ENCODE peak calls at places on chromosomes 11 and 22, in nine cellular contexts. U is GM06990; M is SK-N-SH; J is EL; L is epithelial cell of esophagus; D is activated effector memory CD4-positive, alpha-beta T cell treated with anti-CD3 and anti-CD28 coated beads, Interleukin-2, amount 50 U/mL, for 16 hours; R is cardiac muscle cell; K is CD4-positive, alpha-beta memory T cell; G is ELF-1. T is an unnamed sample.

GRCh38 chr11:568306-569259 is 7.7 kb upstream of the PHRF1 start:
- DNase-seq in J (peak), L (peak), G (peak), U (peak), D (peak), R (peak), M (peak), K (peak), T (peak)

GRCh38 chr22:21443057-21443734 is 24.0 kb upstream of the TMEM191C start:
- DNase-seq in U (no peak), D (peak), M (no peak), R (no peak), G (no peak), J (no peak), K (no peak), L (no peak), T (no peak)

GRCh38 chr11:73995731-73996130 is 13.1 kb upstream of the UCP2 start:
- DNase-seq in D (peak), G (no peak), R (no peak), J (no peak), L (no peak), M (no peak), K (peak), U (no peak), T (no peak)

GRCh38 chr11:82896183-82896582 is 4.0 kb downstream of the PRCP start:
- DNase-seq in J (no peak), G (no peak), L (no peak), K (no peak), U (no peak), R (no peak), M (no peak), D (no peak), T (no peak)

GRCh38 chr11:56841210-56841810 is 92.8 kb upstream of the OR9G4 start:
- DNase-seq in D (no peak), R (peak), K (no peak), U (peak), M (peak), L (peak), J (peak), G (peak), T (peak)

GRCh38 chr11:124839972-124840621 is 25.1 kb upstream of the ROBO3 start:
- DNase-seq in J (no peak), M (no peak), L (no peak), R (no peak), U (no peak), G (peak), K (no peak), D (no peak), T (no peak)

GRCh38 chr11:5004429-5005274 is 10.0 kb downstream of the OR51L1 start:
- DNase-seq in J (peak), G (peak), K (no peak), L (peak), M (peak), R (peak), U (no peak), D (no peak), T (peak)

GRCh38 chr11:121035169-121035755 is 11.4 kb downstream of the TBCEL start:
- DNase-seq in L (no peak), K (no peak), G (no peak), R (no peak), D (no peak), U (no peak), J (no peak), M (no peak), T (peak)

GRCh38 chr11:60918941-60919275 is 5.0 kb downstream of the TMEM109 start:
- DNase-seq in U (no peak), G (no peak), R (no peak), M (no peak), D (no peak), K (no peak), L (peak), J (peak), T (no peak)

GRCh38 chr11:75388386-75389275 is 10.7 kb upstream of the RPS3 start:
- DNase-seq in G (peak), L (peak), U (no peak), J (peak), R (peak), D (peak), M (peak), K (peak), T (peak)

GRCh38 chr11:12329797-12330196 is 47.6 kb upstream of the PARVA start:
- DNase-seq in G (no peak), R (no peak), U (no peak), K (no peak), D (no peak), J (no peak), M (no peak), L (no peak), T (no peak)

GRCh38 chr11:108122166-108122628 is 830 bp downstream of the ACAT1 start:
- DNase-seq in M (peak), U (no peak), R (no peak), D (no peak), J (peak), K (no peak), G (peak), L (peak), T (peak)

GRCh38 chr11:60848714-60849151 is 6.8 kb downstream of the CCDC86 start:
- DNase-seq in L (no peak), G (no peak), K (no peak), D (no peak), M (no peak), R (no peak), U (no peak), J (no peak), T (no peak)